ENCODE peak calls at places on chromosomes 13 and 19, in eight cellular contexts. T is GM19239, U is A549, E is stromal cell of bone marrow, A is neural progenitor cell, B is neuronal stem cell, F is HFF-Myc, M is chondrocyte. L is an unnamed sample.

GRCh38 chr19:32630338-32630737 is 44.6 kb downstream of the ANKRD27 start:
- DNase-seq in T (no peak), E (no peak), A (no peak), U (peak), F (no peak), B (no peak), M (no peak), L (no peak)

GRCh38 chr13:94020426-94020825 is 459.1 kb downstream of the DCT start:
- DNase-seq in B (no peak), F (no peak), A (no peak), U (no peak), E (no peak), M (no peak), T (no peak), L (no peak)

GRCh38 chr19:4539697-4540581 is at the start of gene LRG1:
- DNase-seq in B (no peak), A (no peak), E (no peak), U (no peak), M (no peak), F (no peak), T (peak), L (no peak)

GRCh38 chr13:21670883-21671792 is at the start of gene FGF9:
- DNase-seq in T (peak), E (no peak), B (peak), F (no peak), M (no peak), U (peak), A (peak), L (no peak)

GRCh38 chr13:94674609-94675348 is 37.6 kb downstream of the SOX21 start:
- DNase-seq in A (peak), T (peak), F (no peak), M (no peak), B (peak), E (peak), U (peak), L (peak)

GRCh38 chr13:77460195-77460594 is 75.3 kb upstream of the SCEL start:
- DNase-seq in M (no peak), F (no peak), A (no peak), U (no peak), E (no peak), B (no peak), T (no peak), L (no peak)

GRCh38 chr19:28074773-28075172 is 1138.2 kb downstream of the UQCRFS1 start:
- DNase-seq in T (no peak), M (no peak), A (no peak), U (no peak), E (no peak), F (no peak), B (no peak), L (no peak)

GRCh38 chr19:3692141-3693029 is 7.9 kb downstream of the PIP5K1C start:
- DNase-seq in B (no peak), U (no peak), M (no peak), E (no peak), A (no peak), F (no peak), T (no peak), L (no peak)

GRCh38 chr19:35080613-35081170 is 34.9 kb upstream of the FXYD3 start:
- DNase-seq in E (no peak), A (no peak), M (no peak), F (no peak), U (no peak), B (no peak), T (no peak), L (no peak)

GRCh38 chr19:5057860-5058259 is 88.9 kb downstream of the KDM4B start:
- DNase-seq in U (peak), T (peak), A (peak), F (no peak), M (no peak), B (no peak), E (no peak), L (no peak)

GRCh38 chr13:32225494-32225931 is 89.7 kb downstream of the ZAR1L start:
- DNase-seq in M (no peak), U (no peak), B (no peak), F (peak), E (no peak), T (no peak), A (no peak), L (no peak)

GRCh38 chr19:889662-890295 is 3.2 kb downstream of the MED16 start:
- DNase-seq in F (no peak), A (no peak), U (no peak), E (no peak), T (no peak), B (no peak), M (no peak), L (no peak)

GRCh38 chr19:6519289-6519688 is 11.5 kb upstream of the TNFSF9 start:
- DNase-seq in U (peak), T (no peak), M (no peak), F (no peak), B (no peak), E (peak), A (no peak), L (no peak)

GRCh38 chr13:94764576-94765321 is 52.4 kb upstream of the SOX21 start:
- DNase-seq in B (peak), M (no peak), E (peak), A (peak), U (no peak), T (no peak), F (no peak), L (no peak)

GRCh38 chr13:110546933-110547332 is 14.6 kb downstream of the RAB20 start:
- DNase-seq in A (no peak), M (no peak), T (no peak), F (no peak), B (no peak), E (peak), U (peak), L (no peak)

GRCh38 chr13:48739346-48740037 is 85.8 kb downstream of the CYSLTR2 start:
- DNase-seq in A (no peak), M (no peak), B (no peak), F (no peak), U (no peak), T (no peak), E (no peak), L (no peak)

GRCh38 chr19:47313754-47314133 is 4.1 kb downstream of the C5AR1 start:
- DNase-seq in E (no peak), B (no peak), A (no peak), U (no peak), F (no peak), M (no peak), T (no peak), L (no peak)

GRCh38 chr19:51788936-51789795 is 5.8 kb upstream of the FPR3 start:
- DNase-seq in T (no peak), M (no peak), E (no peak), A (no peak), U (no peak), F (no peak), B (no peak), L (no peak)

GRCh38 chr13:99370476-99371272 is 63.5 kb upstream of the GPR183 start:
- DNase-seq in E (no peak), A (no peak), U (no peak), F (no peak), B (no peak), T (no peak), M (no peak), L (no peak)

GRCh38 chr13:111325941-111326620 is 5.6 kb downstream of the TEX29 start:
- DNase-seq in U (no peak), F (no peak), T (no peak), M (no peak), B (no peak), A (no peak), E (no peak), L (no peak)

GRCh38 chr19:14449321-14449720 is 16.2 kb downstream of the PKN1 start:
- DNase-seq in A (no peak), B (no peak), F (no peak), T (no peak), M (no peak), U (no peak), E (no peak), L (no peak)

GRCh38 chr19:5667751-5668271 is 12.5 kb downstream of the MICOS13 start:
- DNase-seq in F (no peak), B (no peak), A (peak), T (no peak), M (no peak), E (no peak), U (no peak), L (no peak)

GRCh38 chr13:76886005-76886291 is 257 bp downstream of the KCTD12 start:
- DNase-seq in F (no peak), B (peak), A (no peak), E (no peak), U (no peak), M (no peak), T (peak), L (peak)

GRCh38 chr13:107999751-108000150 is 215.6 kb downstream of the LIG4 start:
- DNase-seq in F (no peak), A (no peak), U (no peak), E (no peak), B (no peak), T (no peak), M (no peak), L (no peak)

GRCh38 chr19:29504454-29504853 is 21.3 kb upstream of the VSTM2B start:
- DNase-seq in B (no peak), A (no peak), F (no peak), M (peak), T (no peak), U (no peak), E (no peak), L (no peak)

GRCh38 chr19:1401138-1401888 is at the start of gene GAMT:
- DNase-seq in E (no peak), T (peak), F (no peak), A (peak), M (no peak), B (peak), U (no peak), L (peak)

GRCh38 chr19:6459356-6460098 is at the start of gene SLC25A23:
- DNase-seq in U (peak), B (peak), A (peak), F (no peak), M (no peak), T (peak), E (peak), L (no peak)

GRCh38 chr13:27086599-27087265 is 84.9 kb downstream of the USP12 start:
- DNase-seq in E (no peak), T (no peak), A (no peak), M (no peak), U (no peak), B (no peak), F (no peak), L (no peak)

GRCh38 chr13:27956576-27957300 is 12.4 kb downstream of the CDX2 start:
- DNase-seq in B (no peak), F (no peak), A (no peak), M (no peak), E (no peak), U (no peak), T (no peak), L (no peak)

L was measured in stimulated activated CD8-positive, alpha-beta memory T cell treated with anti-CD3 and anti-CD28 coated beads, Interleukin-2, amount 100 ng/mL, for 48 hours.